ENCODE peak calls at places on chromosomes 12 and 14, in five cellular contexts. C, L, T, V and X are unnamed samples.

GRCh38 chr12:6724409-6724797 is 557 bp downstream of the COPS7A start:
- DNase-seq in C (no peak), L (peak; percentile 29), T (no peak), V (no peak), X (no peak)

GRCh38 chr12:41437578-41437977 is 249.5 kb downstream of the PDZRN4 start:
- DNase-seq in C (no peak), L (no peak), T (no peak), V (no peak), X (no peak)

GRCh38 chr12:97181571-97182265 is 274.7 kb downstream of the NEDD1 start:
- DNase-seq in C (no peak), L (no peak), T (no peak), V (no peak), X (no peak)

GRCh38 chr14:53963491-53964227 is 7.0 kb upstream of the BMP4 start:
- DNase-seq in C (no peak), L (peak; percentile 67), T (peak; percentile 74), V (no peak), X (no peak)

GRCh38 chr12:46152456-46152855 is 116.4 kb downstream of the SLC38A1 start:
- DNase-seq in C (no peak), L (no peak), T (no peak), V (no peak), X (no peak)

GRCh38 chr12:56257491-56258067 is 605 bp downstream of the ANKRD52 start:
- DNase-seq in C (no peak), L (peak; percentile 62), T (no peak), V (no peak), X (no peak)

GRCh38 chr12:76643438-76643837 is 83.9 kb upstream of the OSBPL8 start:
- DNase-seq in C (peak; percentile 37), L (no peak), T (no peak), V (no peak), X (no peak)

GRCh38 chr12:103475073-103475472 is 20.7 kb downstream of the C12orf42 start:
- DNase-seq in C (no peak), L (no peak), T (no peak), V (no peak), X (no peak)

GRCh38 chr12:48119834-48120195 is 651 bp downstream of the PFKM start:
- DNase-seq in C (no peak), L (no peak), T (no peak), V (no peak), X (no peak)

GRCh38 chr12:51910168-51910567 is 2.9 kb downstream of the ACVRL1 start:
- DNase-seq in C (no peak), L (no peak), T (no peak), V (no peak), X (no peak)

GRCh38 chr12:104750061-104750460 is 208.0 kb downstream of the SLC41A2 start:
- DNase-seq in C (no peak), L (no peak), T (no peak), V (peak; percentile 27), X (peak; percentile 38)

GRCh38 chr14:52314521-52315354 is 626 bp downstream of the PTGER2 start:
- DNase-seq in C (no peak), L (peak; percentile 50), T (peak; percentile 68), V (no peak), X (no peak)

GRCh38 chr12:94082690-94083089 is 65.7 kb upstream of the PLXNC1 start:
- DNase-seq in C (no peak), L (no peak), T (no peak), V (no peak), X (no peak)

GRCh38 chr12:33439587-33440011 is at the start of gene SYT10:
- DNase-seq in C (no peak), L (peak; percentile 74), T (no peak), V (no peak), X (no peak)

GRCh38 chr12:33472299-33472698 is 32.7 kb upstream of the SYT10 start:
- DNase-seq in C (no peak), L (no peak), T (no peak), V (no peak), X (no peak)

GRCh38 chr12:112182499-112182898 is 57.1 kb downstream of the TRAFD1 start:
- DNase-seq in C (no peak), L (no peak), T (no peak), V (no peak), X (no peak)

GRCh38 chr12:87185367-87185766 is 843.8 kb downstream of the C12orf50 start:
- DNase-seq in C (no peak), L (no peak), T (no peak), V (no peak), X (no peak)

GRCh38 chr12:89703768-89704167 is 4.9 kb downstream of the ATP2B1 start:
- DNase-seq in C (no peak), L (no peak), T (no peak), V (no peak), X (no peak)

GRCh38 chr14:102659797-102660196 is 67.3 kb downstream of the RCOR1 start:
- DNase-seq in C (peak; percentile 19), L (no peak), T (no peak), V (no peak), X (no peak)

DNA sequence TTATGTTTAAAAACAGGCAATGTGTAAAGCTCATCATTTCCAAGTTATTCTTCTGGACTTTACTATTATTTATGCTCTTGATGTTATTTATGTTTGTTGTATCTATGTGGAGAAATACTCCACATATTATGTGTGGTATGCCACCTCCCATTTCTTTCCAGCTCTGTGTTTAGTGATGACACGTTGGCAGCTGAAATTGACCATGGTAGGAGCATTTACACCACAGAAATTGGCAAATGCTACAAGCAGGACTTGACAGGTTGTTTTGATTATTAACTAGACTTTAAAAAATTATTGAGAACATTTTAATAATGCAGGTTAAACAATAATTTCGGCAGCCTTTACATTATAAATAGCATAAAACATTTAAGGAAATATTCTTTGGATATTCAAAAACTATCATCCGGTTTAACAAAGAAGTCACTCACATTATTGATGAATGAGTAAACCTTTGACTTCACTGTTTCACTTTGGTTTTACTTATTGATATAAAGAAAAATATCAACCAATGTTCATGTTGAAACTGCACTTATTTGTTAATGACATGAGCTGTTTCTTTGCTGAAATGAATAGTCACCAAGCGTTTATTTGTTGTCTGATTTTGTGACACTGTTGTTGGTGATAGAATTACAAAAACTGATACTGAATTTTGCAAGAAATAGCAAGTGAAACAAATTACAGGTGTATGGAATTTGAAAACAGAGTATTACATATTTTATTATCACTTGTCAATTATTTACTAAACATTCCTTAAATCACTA is 76.8 kb downstream of the HMGA2 start:
- DNase-seq in C (no peak), L (no peak), T (no peak), V (no peak), X (no peak)
- TF ChIP-seq CTCF in C (no peak), L (no peak), T (no peak), V (no peak), X (no peak)

DNA sequence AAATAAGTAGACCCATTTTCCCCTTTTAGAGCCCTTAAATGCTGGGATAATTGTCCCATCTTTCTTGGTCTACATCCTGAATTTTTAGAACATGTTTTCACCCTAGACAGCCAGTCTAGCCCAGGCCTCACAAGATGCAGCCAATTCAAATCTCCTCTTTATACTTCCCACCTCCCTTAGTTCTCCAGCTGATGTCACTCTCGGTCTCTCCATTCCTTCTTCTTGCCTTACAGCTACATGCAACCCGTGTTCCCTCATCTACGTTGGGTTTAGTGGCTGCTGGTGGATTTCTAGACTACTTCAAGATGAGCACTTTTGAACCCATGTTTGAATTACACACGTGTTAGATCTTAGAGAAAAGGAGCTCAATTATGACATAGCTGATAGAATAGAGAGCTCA is 132.0 kb downstream of the PPM1H start:
- DNase-seq in C (no peak), L (no peak), T (no peak), V (no peak), X (no peak)
- TF ChIP-seq CTCF in C (peak; percentile 50), L (no peak), T (no peak), V (no peak), X (peak; percentile 8)

DNA sequence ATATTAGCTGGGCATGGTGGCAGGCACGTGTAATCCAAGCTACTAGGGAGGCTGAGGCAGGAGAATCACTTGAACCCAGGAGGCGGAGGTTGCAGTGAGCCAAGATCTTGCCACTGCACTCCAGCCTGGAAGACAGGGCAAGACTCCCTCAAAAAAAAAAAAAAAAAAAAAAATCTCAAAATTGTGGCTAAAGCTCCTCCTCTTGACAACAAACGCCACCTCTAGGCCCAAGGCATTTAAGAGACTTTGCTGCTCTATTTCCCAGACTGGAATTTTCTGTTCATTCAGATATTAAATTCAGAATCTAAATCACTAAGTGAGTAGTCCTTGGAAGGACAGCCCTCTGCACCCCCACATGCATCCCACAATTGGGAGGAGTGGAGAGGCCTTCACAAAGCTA is 1.4 kb downstream of the ZFYVE1 start:
- DNase-seq in C (no peak), L (no peak), T (no peak), V (no peak), X (no peak)
- TF ChIP-seq CTCF in C (no peak), L (no peak), T (no peak), V (no peak), X (no peak)

GRCh38 chr12:117671734-117672133 is 297.1 kb downstream of the KSR2 start:
- DNase-seq in C (no peak), L (peak; percentile 72), T (no peak), V (no peak), X (no peak)
- TF ChIP-seq CTCF in C (peak; percentile 64), L (peak; percentile 53), T (no peak), V (peak; percentile 67), X (peak; percentile 50)

DNA sequence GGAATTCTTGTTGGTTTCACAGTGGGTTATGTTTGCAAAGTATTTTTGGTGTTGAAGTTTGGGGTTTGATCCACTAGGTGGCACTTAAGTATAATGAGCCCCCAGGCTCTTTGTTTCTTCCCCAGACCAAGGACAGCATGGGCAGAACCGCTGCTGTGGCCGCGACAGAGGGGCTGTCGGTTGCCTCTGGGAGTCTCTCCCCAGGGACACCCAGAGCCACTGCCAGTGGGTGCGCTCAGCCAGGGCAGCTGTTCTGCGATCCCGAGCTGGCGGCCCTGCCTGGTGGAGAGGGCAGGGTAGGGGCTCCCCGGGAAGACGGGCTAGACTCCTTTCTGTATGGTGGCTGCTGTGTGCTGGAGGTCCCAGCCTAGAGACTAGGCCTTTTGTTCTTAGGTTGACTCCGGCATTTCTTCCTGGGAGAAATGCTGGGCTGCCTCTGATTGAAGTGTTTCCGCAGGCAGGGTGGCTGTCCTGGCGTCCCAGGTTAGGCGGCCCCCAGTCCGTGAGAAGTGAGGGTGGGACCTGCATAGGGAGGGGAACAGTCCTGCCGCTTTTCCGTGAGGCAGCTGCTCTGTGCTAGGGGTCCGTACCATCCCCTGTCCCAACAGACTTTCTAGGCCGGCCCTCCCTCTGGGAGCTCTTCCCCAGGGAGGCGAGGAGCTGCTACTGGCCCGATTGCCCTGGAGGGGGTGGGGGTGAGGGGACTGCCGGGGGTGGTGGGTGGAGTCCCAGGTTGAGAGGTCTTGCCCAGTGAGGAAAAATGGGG is 253.1 kb upstream of the PELI2 start:
- DNase-seq in C (no peak), L (no peak), T (no peak), V (no peak), X (no peak)
- TF ChIP-seq CTCF in C (no peak), L (no peak), T (no peak), V (no peak), X (no peak)

DNA sequence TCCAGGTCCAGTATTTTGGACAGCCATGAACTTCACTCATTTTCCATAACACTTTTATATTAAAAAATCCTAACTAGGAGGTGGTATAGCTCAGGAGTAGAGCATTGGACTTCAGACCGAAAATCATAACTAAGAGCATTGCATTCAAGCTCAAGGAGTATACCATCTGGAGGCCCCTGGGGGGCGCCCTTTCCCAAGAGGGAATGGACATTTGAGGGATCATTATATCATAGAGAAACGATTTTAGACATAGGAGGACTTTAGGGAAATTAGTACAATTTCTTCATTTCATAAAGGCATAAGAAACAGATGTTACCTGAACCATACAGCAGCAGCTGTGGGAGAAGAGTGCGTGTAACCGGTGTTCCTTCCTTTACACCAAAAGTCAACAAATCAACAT is 5.2 kb upstream of the ATG14 start:
- DNase-seq in C (no peak), L (peak; percentile 39), T (no peak), V (no peak), X (no peak)
- TF ChIP-seq CTCF in C (peak; percentile 27), L (peak; percentile 50), T (peak; percentile 9), V (peak; percentile 63), X (peak; percentile 23)

GRCh38 chr12:54824402-54824801 is 29.9 kb upstream of the MUCL1 start:
- DNase-seq in C (no peak), L (no peak), T (no peak), V (no peak), X (no peak)
- TF ChIP-seq CTCF in C (no peak), L (peak; percentile 34), T (peak; percentile 16), V (no peak), X (no peak)